ENCODE peak calls at places on chromosomes 11 and 22, in five cellular contexts. A is germinal center; Y is amygdala; D is naive thymus-derived CD8-positive, alpha-beta T cell; O is activated T-cell treated with anti-CD3 and anti-CD28 coated beads for 24 hours. J is an unnamed sample.

GRCh38 chr11:8767466-8768142 is 85.0 kb downstream of the RPL27A start:
- DNase-seq in A (no peak), O (no peak), D (no peak), Y (no peak), J (no peak)

GRCh38 chr11:36139767-36140166 is 149.5 kb downstream of the COMMD9 start:
- DNase-seq in D (no peak), A (no peak), O (no peak), Y (no peak), J (no peak)

GRCh38 chr22:48088926-48089536 is 1326.6 kb downstream of the TBC1D22A start:
- DNase-seq in D (no peak), Y (no peak), A (no peak), O (no peak), J (no peak)

GRCh38 chr11:112977620-112978212 is 16.5 kb downstream of the NCAM1 start:
- DNase-seq in Y (no peak), O (no peak), A (no peak), D (no peak), J (no peak)

GRCh38 chr11:35629914-35630313 is 11.7 kb downstream of the FJX1 start:
- DNase-seq in D (no peak), O (no peak), A (no peak), Y (no peak), J (no peak)

GRCh38 chr11:115297330-115297729 is 206.9 kb downstream of the CADM1 start:
- DNase-seq in Y (no peak), O (no peak), A (no peak), D (no peak), J (no peak)

GRCh38 chr11:23090659-23091058 is 230.4 kb upstream of the CCDC179 start:
- DNase-seq in D (no peak), O (no peak), A (no peak), Y (no peak), J (no peak)

GRCh38 chr22:39128508-39128907 is 24.0 kb downstream of the CBX7 start:
- DNase-seq in D (no peak), A (no peak), O (no peak), Y (no peak), J (peak; percentile 91)

GRCh38 chr22:30439836-30440235 is 14.3 kb downstream of the MTFP1 start:
- DNase-seq in D (no peak), Y (no peak), A (no peak), O (no peak), J (peak; percentile 44)

GRCh38 chr11:66282468-66283455 is 4.8 kb downstream of the CNIH2 start:
- DNase-seq in O (peak; percentile 98), D (peak; percentile 99), A (peak; percentile 97), Y (peak; percentile 97), J (peak; percentile 100)

GRCh38 chr11:34656062-34656720 is 35.3 kb downstream of the EHF start:
- DNase-seq in Y (no peak), O (no peak), A (no peak), D (no peak), J (no peak)

GRCh38 chr11:110856993-110857812 is 145.0 kb upstream of the ARHGAP20 start:
- DNase-seq in D (no peak), O (no peak), A (no peak), Y (no peak), J (no peak)

GRCh38 chr11:57356179-57356757 is 18.1 kb downstream of the P2RX3 start:
- DNase-seq in O (no peak), A (no peak), Y (no peak), D (no peak), J (peak; percentile 21)

GRCh38 chr11:116725434-116726221 is 47.2 kb downstream of the BUD13 start:
- DNase-seq in O (no peak), D (no peak), Y (peak; percentile 27), A (no peak), J (peak; percentile 45)

GRCh38 chr11:58927393-58928081 is 11.8 kb upstream of the GLYATL1 start:
- DNase-seq in A (peak; percentile 28), Y (no peak), D (peak; percentile 16), O (no peak), J (peak; percentile 41)

GRCh38 chr22:39239561-39240423 is 5.0 kb downstream of the PDGFB start:
- DNase-seq in A (no peak), Y (no peak), O (no peak), D (no peak), J (peak; percentile 93)

GRCh38 chr22:37657590-37658132 is 862 bp upstream of the PDXP start:
- DNase-seq in A (no peak), D (no peak), O (no peak), Y (no peak), J (peak; percentile 42)

J was measured in RPMI8226.